ENCODE peak calls at places on chromosomes 6 and 20, in seven cellular contexts. D is G401; M is mesendoderm; Z is NCI-H2107; Q is psoas muscle; T is glutamatergic neuron; V is CD8-positive, alpha-beta T cell. L is an unnamed sample.

GRCh38 chr20:676315-676937 is 824 bp upstream of the SCRT2 start:
- DNase-seq in M (no peak), D (no peak), T (peak; percentile 47), Q (no peak), Z (no peak), V (no peak), L (no peak)

GRCh38 chr20:34220581-34220980 is 20.6 kb upstream of the ASIP start:
- DNase-seq in Z (no peak), M (no peak), D (no peak), Q (no peak), T (no peak), V (no peak), L (no peak)

GRCh38 chr6:41687501-41688175 is 47.8 kb downstream of the TFEB start:
- DNase-seq in D (no peak), Q (no peak), V (no peak), T (no peak), Z (no peak), M (peak; percentile 80), L (no peak)

GRCh38 chr20:63847374-63848002 is 13.8 kb upstream of the ABHD16B start:
- DNase-seq in M (peak; percentile 72), V (no peak), Z (no peak), Q (no peak), D (peak; percentile 74), T (peak; percentile 87), L (no peak)

GRCh38 chr6:90383212-90383611 is 86.6 kb upstream of the BACH2 start:
- DNase-seq in V (no peak), Z (no peak), T (no peak), D (no peak), Q (no peak), M (peak; percentile 76), L (no peak)

GRCh38 chr20:2873747-2874041 is 413 bp downstream of the PTPRA start:
- DNase-seq in V (peak; percentile 55), T (no peak), Z (no peak), Q (peak; percentile 60), D (no peak), M (peak; percentile 71), L (no peak)

GRCh38 chr6:31378721-31379103 is 21.7 kb upstream of the HLA-B start:
- DNase-seq in Z (no peak), V (no peak), D (no peak), M (no peak), T (no peak), Q (no peak), L (no peak)

GRCh38 chr6:90343581-90343980 is 46.9 kb upstream of the BACH2 start:
- DNase-seq in Q (peak; percentile 20), D (peak; percentile 40), T (no peak), V (no peak), Z (no peak), M (no peak), L (no peak)

GRCh38 chr6:156731436-156731835 is 45.7 kb upstream of the ARID1B start:
- DNase-seq in M (no peak), Q (no peak), V (no peak), Z (no peak), T (peak; percentile 27), D (no peak), L (no peak)

GRCh38 chr6:124870611-124871201 is 91.5 kb upstream of the RNF217 start:
- DNase-seq in Q (no peak), T (no peak), M (no peak), Z (no peak), D (peak; percentile 31), V (no peak), L (no peak)

GRCh38 chr20:46214831-46215488 is 93.3 kb downstream of the CDH22 start:
- DNase-seq in T (no peak), M (no peak), Z (no peak), D (peak; percentile 47), V (no peak), Q (no peak), L (peak; percentile 25)

GRCh38 chr6:136067731-136068341 is 182.3 kb downstream of the MTFR2 start:
- DNase-seq in V (no peak), D (no peak), Z (no peak), Q (no peak), M (peak; percentile 99), T (no peak), L (no peak)

GRCh38 chr20:48574383-48574782 is 253.4 kb downstream of the PREX1 start:
- DNase-seq in V (no peak), D (no peak), Q (no peak), T (no peak), Z (no peak), M (peak; percentile 84), L (no peak)

GRCh38 chr6:45116714-45117410 is 211.3 kb upstream of the RUNX2 start:
- DNase-seq in V (no peak), Z (no peak), D (no peak), Q (no peak), T (no peak), M (no peak), L (no peak)

GRCh38 chr6:98579941-98580340 is 254.4 kb upstream of the POU3F2 start:
- DNase-seq in Z (no peak), M (no peak), T (no peak), V (no peak), D (no peak), Q (no peak), L (no peak)

GRCh38 chr6:30841644-30842504 is 42.4 kb upstream of the DDR1 start:
- DNase-seq in Z (no peak), Q (no peak), D (no peak), V (no peak), M (no peak), T (no peak), L (no peak)

GRCh38 chr20:47956261-47956995 is 171.1 kb upstream of the SULF2 start:
- DNase-seq in Q (no peak), M (no peak), Z (no peak), V (no peak), T (no peak), D (no peak), L (no peak)

GRCh38 chr6:170174124-170174770 is 116.6 kb downstream of the DLL1 start:
- DNase-seq in T (no peak), Q (no peak), V (no peak), D (no peak), M (no peak), Z (no peak), L (no peak)

GRCh38 chr6:33778475-33779121 is 10.3 kb downstream of the LEMD2 start:
- DNase-seq in D (no peak), Q (no peak), T (no peak), M (peak; percentile 53), Z (no peak), V (no peak), L (no peak)

GRCh38 chr20:50562262-50562701 is 52.1 kb downstream of the PTPN1 start:
- DNase-seq in Z (no peak), V (no peak), Q (peak; percentile 60), D (no peak), T (no peak), M (no peak), L (no peak)

GRCh38 chr6:70110128-70111022 is 192.5 kb downstream of the COL9A1 start:
- DNase-seq in V (no peak), T (no peak), Z (no peak), M (no peak), Q (no peak), D (no peak), L (no peak)

GRCh38 chr20:49602370-49603208 is 34.7 kb upstream of the PTGIS start:
- DNase-seq in M (no peak), V (no peak), Z (no peak), D (no peak), T (no peak), Q (no peak), L (no peak)

GRCh38 chr20:1885940-1886693 is 9.1 kb upstream of the SIRPA start:
- DNase-seq in V (no peak), T (no peak), Q (no peak), D (no peak), Z (no peak), M (no peak), L (no peak)

GRCh38 chr6:69089539-69089938 is 454.5 kb downstream of the ADGRB3 start:
- DNase-seq in M (no peak), Z (no peak), V (no peak), D (no peak), Q (no peak), T (no peak), L (no peak)

GRCh38 chr20:59006864-59007757 is at the start of gene CTSZ:
- DNase-seq in Q (peak; percentile 79), T (peak; percentile 63), D (no peak), Z (no peak), M (peak; percentile 68), V (no peak), L (no peak)

GRCh38 chr20:52049001-52049731 is 142.4 kb downstream of the ZFP64 start:
- DNase-seq in T (no peak), M (peak; percentile 88), V (no peak), Q (no peak), D (no peak), Z (no peak), L (no peak)

GRCh38 chr20:36886859-36887778 is 11.2 kb downstream of the TLDC2 start:
- DNase-seq in D (peak; percentile 88), Z (peak; percentile 21), Q (peak; percentile 83), T (peak; percentile 92), M (peak; percentile 94), V (peak; percentile 73), L (no peak)

GRCh38 chr6:133241088-133241900 is at the start of gene EYA4:
- DNase-seq in M (peak; percentile 45), T (peak; percentile 36), V (no peak), D (no peak), Q (peak; percentile 60), Z (peak; percentile 22), L (peak; percentile 31)

GRCh38 chr6:166567107-166567506 is 19.4 kb downstream of the RAMACL start:
- DNase-seq in V (no peak), D (no peak), T (no peak), Q (peak; percentile 58), M (no peak), Z (no peak), L (no peak)

GRCh38 chr20:402496-402885 is 5.6 kb upstream of the RBCK1 start:
- DNase-seq in Q (no peak), V (no peak), D (no peak), T (no peak), Z (no peak), M (no peak), L (no peak)

GRCh38 chr6:11152581-11152980 is 41.1 kb upstream of the ERVFRD-1 start:
- DNase-seq in V (no peak), D (no peak), T (no peak), Z (no peak), Q (no peak), M (no peak), L (no peak)

L was measured in amygdala.